ENCODE peak calls at places on chromosomes 5 and 9, in five cellular contexts. J, Y, D, R and X are unnamed samples.

GRCh38 chr5:3740546-3741371 is 145.1 kb downstream of the IRX1 start:
- DNase-seq in Y (no peak), D (no peak), R (no peak), J (peak), X (no peak)

GRCh38 chr9:138075961-138076649 is 198.5 kb downstream of the CACNA1B start:
- DNase-seq in Y (no peak), R (no peak), D (no peak), J (peak), X (no peak)

GRCh38 chr5:1343931-1344901 is 683 bp downstream of the CLPTM1L start:
- DNase-seq in Y (no peak), D (peak), J (no peak), R (no peak), X (no peak)

GRCh38 chr9:68709291-68709970 is 4.4 kb downstream of the PIP5K1B start:
- DNase-seq in J (no peak), R (no peak), D (no peak), Y (no peak), X (no peak)

GRCh38 chr5:95382843-95383242 is 8.3 kb upstream of the FAM81B start:
- DNase-seq in Y (no peak), D (peak), R (no peak), J (no peak), X (no peak)

GRCh38 chr9:94586316-94586715 is 7.3 kb downstream of the FBP2 start:
- DNase-seq in J (no peak), D (no peak), R (no peak), Y (no peak), X (no peak)

GRCh38 chr5:61228691-61229280 is 66.5 kb upstream of the SMIM15 start:
- DNase-seq in J (peak), R (no peak), Y (no peak), D (no peak), X (no peak)

GRCh38 chr5:139690385-139691274 is 42.5 kb downstream of the CXXC5 start:
- DNase-seq in J (peak), D (peak), Y (no peak), R (peak), X (no peak)

GRCh38 chr9:7862170-7862569 is 62.6 kb upstream of the DMAC1 start:
- DNase-seq in Y (no peak), J (no peak), R (no peak), D (no peak), X (no peak)

GRCh38 chr9:76369583-76369982 is 24.6 kb downstream of the RFK start:
- DNase-seq in J (peak), D (peak), Y (no peak), R (peak), X (no peak)

GRCh38 chr9:134495881-134496412 is 145.7 kb upstream of the COL5A1 start:
- DNase-seq in Y (no peak), J (no peak), R (no peak), D (no peak), X (no peak)

GRCh38 chr5:131242728-131243255 is 21.1 kb upstream of the CDC42SE2 start:
- DNase-seq in J (no peak), Y (no peak), D (no peak), R (peak), X (no peak)

GRCh38 chr5:112630246-112631009 is 107.3 kb upstream of the APC start:
- DNase-seq in J (no peak), Y (no peak), R (no peak), D (no peak), X (no peak)

GRCh38 chr9:104775961-104776360 is 12.0 kb downstream of the NIPSNAP3B start:
- DNase-seq in D (no peak), Y (no peak), J (no peak), R (no peak), X (no peak)

GRCh38 chr5:16727937-16728336 is 111.1 kb upstream of the RETREG1 start:
- DNase-seq in D (no peak), J (peak), R (peak), Y (peak), X (no peak)

GRCh38 chr9:124077915-124078572 is 66.5 kb downstream of the LHX2 start:
- DNase-seq in R (no peak), Y (no peak), J (peak), D (no peak), X (no peak)

GRCh38 chr5:138565100-138565821 is 9.9 kb downstream of the HSPA9 start:
- DNase-seq in D (no peak), Y (no peak), J (no peak), R (no peak), X (no peak)

GRCh38 chr5:138570871-138571270 is 4.3 kb downstream of the HSPA9 start:
- DNase-seq in J (no peak), R (no peak), Y (no peak), D (no peak), X (no peak)

GRCh38 chr5:138566792-138567191 is 8.4 kb downstream of the HSPA9 start:
- DNase-seq in D (no peak), Y (no peak), R (no peak), J (no peak), X (no peak)

GRCh38 chr5:138569759-138570158 is 5.4 kb downstream of the HSPA9 start:
- DNase-seq in R (no peak), D (no peak), J (no peak), Y (no peak), X (no peak)

DNA sequence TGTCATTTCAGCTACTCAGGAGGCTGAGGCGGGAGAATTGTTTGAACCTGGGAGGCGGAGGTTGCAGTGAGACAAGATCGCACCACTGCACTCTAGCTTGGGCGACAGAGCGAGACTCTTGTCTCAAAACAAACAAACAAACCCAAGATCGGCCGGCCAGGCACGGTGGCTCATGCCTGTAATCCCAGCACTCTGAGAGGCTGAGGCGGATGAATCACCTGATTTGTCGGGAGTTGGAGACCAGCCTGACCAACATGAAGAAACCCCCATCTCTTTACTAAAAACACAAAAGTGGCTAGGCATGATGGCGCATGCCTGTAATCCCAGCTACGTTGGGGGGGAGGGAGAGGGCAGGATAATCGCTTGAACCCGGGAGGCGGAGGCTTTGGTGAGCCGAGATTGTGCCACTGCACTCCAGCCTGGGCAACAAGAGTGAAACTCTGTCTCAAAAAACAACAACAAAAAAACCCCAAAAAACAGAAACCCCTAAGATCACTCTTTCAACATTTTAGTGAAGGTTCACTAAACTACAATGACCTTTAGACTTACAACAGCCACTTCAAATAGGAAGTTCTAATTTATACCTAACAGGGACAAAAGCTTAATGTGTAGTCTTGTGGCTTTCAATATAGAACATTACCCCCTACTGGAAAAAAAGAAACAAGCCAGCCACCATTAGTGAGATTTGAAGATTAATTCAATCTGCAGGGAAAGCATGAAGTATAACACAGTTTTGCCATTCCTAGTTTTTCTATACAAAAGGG is 7.0 kb downstream of the HSPA9 start:
- DNase-seq in D (peak), Y (no peak), J (no peak), R (no peak), X (no peak)
- TF ChIP-seq CTCF in D (no peak), Y (no peak), J (no peak), R (no peak), X (peak)

DNA sequence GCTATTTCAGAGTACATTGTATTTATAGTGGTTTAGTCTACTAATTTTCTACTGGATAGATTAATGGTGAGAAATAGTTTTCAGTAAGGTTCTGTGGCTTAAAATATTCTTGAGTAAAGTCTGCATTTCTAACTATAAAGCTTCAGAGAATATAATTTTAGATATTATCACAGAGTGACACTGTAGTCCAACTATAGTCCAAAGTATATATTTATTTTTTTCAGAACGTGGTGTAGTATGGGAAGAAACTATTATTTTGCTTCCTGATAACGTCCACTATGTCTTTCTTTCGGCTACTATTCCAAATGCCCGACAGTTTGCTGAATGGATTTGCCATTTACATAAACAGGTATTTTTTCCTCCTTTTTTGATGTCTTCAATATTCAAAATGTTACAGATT is 35.3 kb downstream of the MTREX start:
- DNase-seq in Y (no peak), J (no peak), R (no peak), D (no peak), X (no peak)
- TF ChIP-seq CTCF in Y (no peak), J (no peak), R (no peak), D (no peak), X (no peak)

DNA sequence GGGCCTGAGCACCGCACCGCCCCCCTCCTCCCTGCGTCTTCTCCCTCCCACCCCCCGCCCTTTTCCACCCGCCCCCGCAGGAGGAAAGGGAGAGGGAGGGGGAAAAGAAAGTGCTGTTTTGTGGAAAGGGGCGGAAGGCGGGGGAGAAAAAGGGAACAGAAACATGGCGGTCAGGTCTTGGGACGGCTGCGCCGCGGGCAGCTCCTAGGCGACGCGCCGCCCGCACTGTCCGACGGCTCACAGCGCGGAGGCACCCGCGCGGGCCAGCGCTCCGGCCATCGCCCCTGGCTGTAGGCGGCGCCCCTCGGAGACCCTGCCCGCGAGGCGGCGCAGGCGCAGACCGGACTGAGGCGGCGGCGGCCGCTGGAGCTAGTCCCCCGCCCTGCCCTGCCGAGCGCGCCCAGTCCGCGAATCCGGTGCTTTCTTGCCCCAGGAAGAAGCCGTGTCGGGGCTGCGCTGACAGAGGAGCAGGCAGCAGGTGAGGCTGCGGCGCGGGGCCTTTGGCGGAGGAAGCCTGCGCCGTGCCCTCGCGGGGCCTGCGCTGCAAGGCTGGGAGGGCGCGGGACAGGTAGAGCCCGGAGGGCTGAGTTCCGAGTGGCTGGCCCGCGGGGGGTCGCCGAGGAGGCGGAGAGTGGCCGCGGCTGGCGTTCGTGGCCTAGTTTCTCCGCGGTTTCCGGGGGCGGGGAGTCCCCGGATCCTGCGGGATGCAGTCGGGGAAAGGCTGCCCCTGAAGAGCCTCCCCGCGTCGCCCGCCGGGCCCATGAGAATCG is at the start of gene DENND4C:
- DNase-seq in R (peak), J (peak), Y (peak), D (peak), X (peak)
- TF ChIP-seq CTCF in R (no peak), J (no peak), Y (peak), D (no peak), X (no peak)

DNA sequence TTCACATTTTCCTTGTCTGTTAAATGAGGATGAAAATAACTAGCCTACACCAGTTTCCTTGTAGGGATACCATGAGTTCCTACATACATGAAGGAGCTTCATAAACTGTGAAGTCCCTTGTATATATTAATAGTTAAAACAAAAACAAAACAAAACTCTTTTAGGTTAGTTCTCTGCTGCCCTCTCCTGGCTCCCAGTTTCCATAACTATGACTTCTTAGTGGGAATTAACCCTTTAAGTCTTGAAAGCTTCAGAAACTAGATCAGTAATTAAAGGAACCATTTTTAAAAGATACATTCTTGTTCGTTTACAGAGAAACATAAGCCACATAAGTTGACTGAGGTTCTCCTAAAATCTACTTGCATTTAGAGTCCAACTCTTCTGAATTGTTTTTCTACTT is 500.0 kb upstream of the C9orf72 start:
- DNase-seq in J (peak), Y (no peak), D (peak), R (peak), X (no peak)
- TF ChIP-seq CTCF in J (peak), Y (peak), D (peak), R (peak), X (peak)

DNA sequence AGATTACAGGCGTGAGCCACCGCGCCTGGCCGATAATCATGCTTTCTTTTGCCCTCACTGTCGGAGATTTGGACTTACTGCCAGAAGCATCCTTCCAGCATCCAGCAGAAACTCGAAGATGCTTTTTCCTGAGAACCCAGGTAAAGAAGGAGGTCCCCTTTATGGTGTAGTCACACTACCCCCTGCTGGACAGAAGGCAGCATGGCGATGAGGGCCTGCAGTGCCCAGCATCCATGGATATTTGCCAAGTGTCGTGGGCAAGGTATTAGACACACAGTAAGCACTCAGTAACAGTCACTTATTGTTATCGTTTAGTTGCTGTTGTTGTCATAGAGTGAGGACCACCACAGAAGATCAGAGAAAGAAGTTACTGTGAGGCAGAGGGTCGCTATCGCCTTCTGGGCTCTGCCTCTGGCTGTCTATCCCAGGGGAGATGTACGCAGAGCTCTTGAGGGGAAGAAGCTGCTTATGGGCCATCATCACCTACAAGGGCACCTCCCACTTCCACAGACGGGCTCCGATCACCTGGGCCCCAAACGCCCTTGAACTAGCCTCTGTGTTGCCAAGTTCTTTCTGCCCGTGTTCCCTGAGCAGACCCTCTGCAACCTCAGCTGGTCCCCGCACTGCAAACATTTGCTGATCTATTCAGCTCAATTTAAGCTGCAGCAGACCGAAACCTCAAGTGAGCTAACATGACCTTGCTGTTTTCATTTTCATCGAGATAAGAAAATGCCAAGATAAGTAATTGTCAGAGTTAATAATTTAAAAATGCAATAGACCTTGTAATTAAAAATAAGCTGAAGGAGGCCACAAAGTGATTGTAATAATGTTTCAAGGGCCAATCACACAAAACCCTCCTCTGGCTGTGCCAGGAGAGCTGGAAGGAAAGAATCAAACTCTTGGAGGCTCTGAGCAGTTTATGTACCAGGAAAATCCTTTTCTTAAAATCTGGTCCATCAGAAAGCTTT is 23.9 kb downstream of the C5orf15 start:
- DNase-seq in R (peak), J (peak), Y (no peak), D (peak), X (no peak)
- TF ChIP-seq CTCF in R (peak), J (peak), Y (peak), D (peak), X (peak)

GRCh38 chr5:96729156-96729555 is 67.0 kb downstream of the CAST start:
- DNase-seq in R (no peak), J (no peak), Y (no peak), D (no peak), X (no peak)
- TF ChIP-seq CTCF in R (no peak), J (peak), Y (peak), D (peak), X (peak)

DNA sequence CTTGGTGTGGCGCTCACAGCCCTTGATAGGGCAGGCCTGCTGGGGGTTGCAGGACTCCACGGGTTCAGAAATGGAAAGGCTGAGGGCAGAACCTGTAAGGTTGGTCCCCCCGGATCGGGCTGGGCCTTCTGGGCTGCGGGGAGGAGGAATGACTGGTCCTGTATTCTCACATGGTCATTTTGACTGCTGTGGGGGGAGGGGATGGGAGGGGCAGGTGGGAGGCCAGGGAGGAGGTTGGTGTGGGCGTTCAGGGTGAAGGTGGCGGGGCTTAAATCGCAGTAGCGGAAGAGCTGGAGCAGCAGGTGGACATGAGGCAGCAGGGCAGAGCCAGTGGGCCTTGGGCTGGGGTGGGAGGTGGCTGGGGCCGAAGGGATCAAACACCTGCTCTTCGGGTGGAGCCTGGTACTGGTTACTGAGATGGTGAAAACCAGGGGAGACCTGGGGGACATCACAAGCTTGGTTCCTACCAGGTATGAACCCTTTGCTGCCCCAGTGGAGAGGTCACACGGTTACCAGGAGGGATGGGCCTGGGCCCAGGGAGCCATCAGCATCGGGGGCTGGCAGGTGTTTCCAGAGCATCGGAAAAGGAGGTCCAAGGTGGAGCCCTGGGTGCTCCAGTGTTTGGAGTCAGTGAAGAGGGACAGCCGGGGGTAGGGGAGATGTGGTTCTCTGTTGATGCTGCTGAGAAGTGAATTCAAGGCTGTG is 1.8 kb downstream of the MRPS2 start:
- DNase-seq in R (no peak), J (peak), Y (peak), D (no peak), X (peak)
- TF ChIP-seq CTCF in R (no peak), J (no peak), Y (no peak), D (no peak), X (no peak)